ENCODE peak calls at places on chromosomes 2 and 18, in ten cellular contexts. One of them, this sample, is unnamed.

GRCh38 chr2:121103969-121104368 is 181.0 kb downstream of the TFCP2L1 start:
- DNase-seq in sigmoid colon: peak; percentile 28
- DNase-seq in SK-N-SH: no peak
- DNase-seq in prostate gland: no peak
- DNase-seq in HepG2: no peak
- DNase-seq in breast epithelium: no peak
- DNase-seq in GM23338: no peak
- DNase-seq in H1: no peak
- DNase-seq in HCT116: no peak
- DNase-seq in GM12892: no peak
- DNase-seq in this sample: no peak

GRCh38 chr2:36538345-36538744 is 59.6 kb downstream of the FEZ2 start:
- DNase-seq in sigmoid colon: peak; percentile 70
- DNase-seq in breast epithelium: no peak
- DNase-seq in GM12892: no peak
- DNase-seq in HCT116: no peak
- DNase-seq in HepG2: no peak
- DNase-seq in SK-N-SH: peak; percentile 33
- DNase-seq in GM23338: no peak
- DNase-seq in H1: no peak
- DNase-seq in prostate gland: no peak
- DNase-seq in this sample: no peak

GRCh38 chr2:41932241-41933034 is 115.4 kb upstream of the PKDCC start:
- DNase-seq in HCT116: no peak
- DNase-seq in HepG2: no peak
- DNase-seq in prostate gland: no peak
- DNase-seq in GM12892: no peak
- DNase-seq in SK-N-SH: peak; percentile 90
- DNase-seq in sigmoid colon: peak; percentile 82
- DNase-seq in breast epithelium: no peak
- DNase-seq in GM23338: no peak
- DNase-seq in H1: no peak
- DNase-seq in this sample: no peak

GRCh38 chr2:96510931-96511595 is 5.9 kb upstream of the NEURL3 start:
- DNase-seq in SK-N-SH: no peak
- DNase-seq in breast epithelium: peak; percentile 22
- DNase-seq in HepG2: no peak
- DNase-seq in prostate gland: no peak
- DNase-seq in H1: no peak
- DNase-seq in sigmoid colon: no peak
- DNase-seq in GM12892: no peak
- DNase-seq in HCT116: no peak
- DNase-seq in GM23338: no peak
- DNase-seq in this sample: no peak

GRCh38 chr2:16553222-16553621 is 112.4 kb downstream of the CYRIA start:
- DNase-seq in GM12892: no peak
- DNase-seq in HepG2: peak; percentile 40
- DNase-seq in GM23338: peak; percentile 77
- DNase-seq in sigmoid colon: no peak
- DNase-seq in H1: no peak
- DNase-seq in prostate gland: peak; percentile 21
- DNase-seq in HCT116: peak; percentile 32
- DNase-seq in breast epithelium: no peak
- DNase-seq in SK-N-SH: peak; percentile 28
- DNase-seq in this sample: no peak

GRCh38 chr18:79531926-79532689 is 136.4 kb downstream of the NFATC1 start:
- DNase-seq in breast epithelium: no peak
- DNase-seq in GM12892: no peak
- DNase-seq in sigmoid colon: peak; percentile 61
- DNase-seq in prostate gland: no peak
- DNase-seq in HCT116: no peak
- DNase-seq in SK-N-SH: no peak
- DNase-seq in GM23338: no peak
- DNase-seq in HepG2: no peak
- DNase-seq in H1: no peak
- DNase-seq in this sample: no peak

GRCh38 chr2:172864182-172864581 is 128.5 kb downstream of the RAPGEF4 start:
- DNase-seq in prostate gland: peak; percentile 57
- DNase-seq in GM23338: peak; percentile 82
- DNase-seq in HepG2: peak; percentile 13
- DNase-seq in H1: peak; percentile 43
- DNase-seq in SK-N-SH: no peak
- DNase-seq in GM12892: peak; percentile 14
- DNase-seq in sigmoid colon: peak; percentile 69
- DNase-seq in HCT116: peak; percentile 8
- DNase-seq in breast epithelium: peak; percentile 56
- DNase-seq in this sample: peak; percentile 9

GRCh38 chr2:54945401-54946219 is 104.6 kb downstream of the RTN4 start:
- DNase-seq in H1: no peak
- DNase-seq in GM12892: no peak
- DNase-seq in prostate gland: peak; percentile 90
- DNase-seq in breast epithelium: peak; percentile 79
- DNase-seq in HepG2: peak; percentile 45
- DNase-seq in HCT116: no peak
- DNase-seq in sigmoid colon: peak; percentile 85
- DNase-seq in SK-N-SH: no peak
- DNase-seq in GM23338: no peak
- DNase-seq in this sample: peak; percentile 42

DNA sequence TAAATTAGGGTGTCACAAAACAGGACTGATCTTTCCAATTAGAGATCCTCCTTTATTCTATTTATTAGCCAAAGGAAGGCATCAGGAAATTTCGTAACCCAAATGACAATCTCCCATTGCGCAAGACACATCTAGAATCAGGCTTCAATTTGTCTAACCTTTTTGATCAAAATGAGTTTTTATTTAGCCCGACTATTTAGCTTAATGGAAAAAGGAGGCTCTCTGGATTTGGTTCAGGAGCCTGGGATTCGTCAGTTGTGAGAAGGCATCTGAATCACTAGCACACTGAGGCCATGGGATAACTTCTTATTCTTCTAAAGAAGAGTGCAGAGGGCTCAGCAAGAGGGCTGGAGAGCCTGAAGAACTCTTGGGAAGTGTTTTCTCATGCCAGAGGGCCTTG is 332.1 kb upstream of the ETAA1 start:
- DNase-seq in prostate gland: no peak
- DNase-seq in GM23338: no peak
- DNase-seq in GM12892: no peak
- DNase-seq in HepG2: no peak
- DNase-seq in HCT116: no peak
- DNase-seq in SK-N-SH: no peak
- DNase-seq in breast epithelium: no peak
- DNase-seq in H1: no peak
- DNase-seq in sigmoid colon: peak; percentile 84
- DNase-seq in this sample: no peak
- TF ChIP-seq POLR2AphosphoS5 in prostate gland: no peak
- TF ChIP-seq POLR2AphosphoS5 in GM23338: no peak
- TF ChIP-seq POLR2AphosphoS5 in GM12892: no peak
- TF ChIP-seq POLR2AphosphoS5 in HepG2: no peak
- TF ChIP-seq POLR2AphosphoS5 in HCT116: no peak
- TF ChIP-seq POLR2AphosphoS5 in SK-N-SH: no peak
- TF ChIP-seq POLR2AphosphoS5 in breast epithelium: no peak
- TF ChIP-seq POLR2AphosphoS5 in H1: no peak
- TF ChIP-seq POLR2AphosphoS5 in sigmoid colon: peak; percentile 82
- TF ChIP-seq POLR2AphosphoS5 in this sample: no peak

GRCh38 chr2:231693956-231694355 is 14.4 kb upstream of the PTMA start:
- DNase-seq in GM12892: no peak
- DNase-seq in HepG2: no peak
- DNase-seq in SK-N-SH: no peak
- DNase-seq in H1: no peak
- DNase-seq in prostate gland: no peak
- DNase-seq in sigmoid colon: no peak
- DNase-seq in breast epithelium: no peak
- DNase-seq in HCT116: no peak
- DNase-seq in GM23338: no peak
- DNase-seq in this sample: no peak

GRCh38 chr2:231692847-231693246 is 15.5 kb upstream of the PTMA start:
- DNase-seq in GM12892: no peak
- DNase-seq in HCT116: no peak
- DNase-seq in breast epithelium: no peak
- DNase-seq in HepG2: no peak
- DNase-seq in SK-N-SH: no peak
- DNase-seq in GM23338: no peak
- DNase-seq in prostate gland: no peak
- DNase-seq in H1: no peak
- DNase-seq in sigmoid colon: no peak
- DNase-seq in this sample: no peak

GRCh38 chr2:231699006-231699405 is 9.3 kb upstream of the PTMA start:
- DNase-seq in SK-N-SH: no peak
- DNase-seq in sigmoid colon: peak; percentile 85
- DNase-seq in HCT116: no peak
- DNase-seq in GM23338: no peak
- DNase-seq in H1: no peak
- DNase-seq in breast epithelium: no peak
- DNase-seq in prostate gland: no peak
- DNase-seq in HepG2: no peak
- DNase-seq in GM12892: no peak
- DNase-seq in this sample: no peak

GRCh38 chr2:231691251-231691772 is 17.0 kb upstream of the PTMA start:
- DNase-seq in GM23338: peak; percentile 32
- DNase-seq in prostate gland: no peak
- DNase-seq in breast epithelium: no peak
- DNase-seq in HCT116: no peak
- DNase-seq in SK-N-SH: no peak
- DNase-seq in HepG2: no peak
- DNase-seq in sigmoid colon: no peak
- DNase-seq in GM12892: no peak
- DNase-seq in H1: no peak
- DNase-seq in this sample: no peak

DNA sequence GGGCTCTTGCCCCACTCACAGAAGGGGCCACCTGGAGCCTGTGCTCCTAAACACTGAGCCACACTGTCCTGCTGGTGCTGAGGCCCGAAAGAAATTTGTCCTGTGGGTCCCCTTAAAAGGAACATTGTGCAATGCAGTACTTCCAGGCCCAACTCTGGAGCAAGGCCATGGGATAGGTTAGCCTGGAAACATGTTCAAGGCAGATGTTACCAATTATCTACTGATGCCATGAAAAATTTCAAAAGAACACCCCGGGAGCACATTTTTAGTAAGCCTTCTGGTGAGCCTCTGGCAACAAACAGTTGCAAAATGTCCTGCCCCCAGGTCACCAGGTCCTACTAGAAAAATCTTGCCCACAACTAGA is 12.3 kb upstream of the PTMA start:
- DNase-seq in HepG2: no peak
- DNase-seq in HCT116: no peak
- DNase-seq in H1: no peak
- DNase-seq in SK-N-SH: no peak
- DNase-seq in breast epithelium: no peak
- DNase-seq in GM23338: no peak
- DNase-seq in GM12892: no peak
- DNase-seq in sigmoid colon: peak; percentile 88
- DNase-seq in prostate gland: no peak
- DNase-seq in this sample: no peak
- TF ChIP-seq POLR2AphosphoS5 in HepG2: no peak
- TF ChIP-seq POLR2AphosphoS5 in HCT116: no peak
- TF ChIP-seq POLR2AphosphoS5 in H1: no peak
- TF ChIP-seq POLR2AphosphoS5 in SK-N-SH: no peak
- TF ChIP-seq POLR2AphosphoS5 in breast epithelium: peak; percentile 46
- TF ChIP-seq POLR2AphosphoS5 in GM23338: no peak
- TF ChIP-seq POLR2AphosphoS5 in GM12892: no peak
- TF ChIP-seq POLR2AphosphoS5 in sigmoid colon: no peak
- TF ChIP-seq POLR2AphosphoS5 in prostate gland: peak; percentile 28
- TF ChIP-seq POLR2AphosphoS5 in this sample: no peak

GRCh38 chr18:49519041-49519971 is 32.3 kb upstream of the C18orf32 start:
- DNase-seq in SK-N-SH: no peak
- DNase-seq in GM23338: no peak
- DNase-seq in prostate gland: no peak
- DNase-seq in HCT116: no peak
- DNase-seq in breast epithelium: no peak
- DNase-seq in GM12892: no peak
- DNase-seq in sigmoid colon: peak; percentile 28
- DNase-seq in H1: no peak
- DNase-seq in HepG2: no peak
- DNase-seq in this sample: no peak

GRCh38 chr18:49517483-49517882 is 30.4 kb upstream of the C18orf32 start:
- DNase-seq in HepG2: no peak
- DNase-seq in GM12892: no peak
- DNase-seq in HCT116: no peak
- DNase-seq in breast epithelium: no peak
- DNase-seq in sigmoid colon: no peak
- DNase-seq in H1: no peak
- DNase-seq in GM23338: no peak
- DNase-seq in SK-N-SH: no peak
- DNase-seq in prostate gland: no peak
- DNase-seq in this sample: no peak

GRCh38 chr18:49510393-49511115 is 23.5 kb upstream of the C18orf32 start:
- DNase-seq in breast epithelium: no peak
- DNase-seq in GM12892: peak; percentile 19
- DNase-seq in H1: no peak
- DNase-seq in HepG2: no peak
- DNase-seq in prostate gland: peak; percentile 20
- DNase-seq in sigmoid colon: no peak
- DNase-seq in GM23338: peak; percentile 71
- DNase-seq in HCT116: peak; percentile 73
- DNase-seq in SK-N-SH: peak; percentile 69
- DNase-seq in this sample: peak; percentile 39

DNA sequence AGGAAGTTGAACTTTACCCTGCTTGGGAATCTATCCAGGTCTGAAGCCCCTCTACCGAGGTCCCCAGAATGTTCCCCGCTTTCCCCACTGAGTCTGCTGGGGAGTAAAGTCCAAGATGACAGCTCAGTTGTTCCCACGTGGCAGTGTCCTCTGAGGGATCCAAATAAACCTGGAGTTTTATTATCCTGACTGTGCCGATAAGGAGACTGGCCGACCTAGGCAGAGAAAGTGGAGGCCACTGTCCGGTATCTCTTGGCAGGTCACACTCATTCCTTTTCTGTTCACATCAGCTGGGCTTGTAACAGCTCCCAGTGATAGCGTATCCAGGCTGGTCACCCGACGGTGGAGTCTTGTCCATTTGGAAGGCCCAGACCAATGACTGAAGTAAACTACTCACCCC is 27.5 kb upstream of the C18orf32 start:
- DNase-seq in H1: no peak
- DNase-seq in HCT116: no peak
- DNase-seq in GM12892: no peak
- DNase-seq in HepG2: peak; percentile 45
- DNase-seq in breast epithelium: no peak
- DNase-seq in SK-N-SH: no peak
- DNase-seq in GM23338: no peak
- DNase-seq in prostate gland: no peak
- DNase-seq in sigmoid colon: no peak
- DNase-seq in this sample: no peak
- TF ChIP-seq POLR2AphosphoS5 in H1: no peak
- TF ChIP-seq POLR2AphosphoS5 in HCT116: no peak
- TF ChIP-seq POLR2AphosphoS5 in GM12892: no peak
- TF ChIP-seq POLR2AphosphoS5 in HepG2: no peak
- TF ChIP-seq POLR2AphosphoS5 in breast epithelium: no peak
- TF ChIP-seq POLR2AphosphoS5 in SK-N-SH: no peak
- TF ChIP-seq POLR2AphosphoS5 in GM23338: no peak
- TF ChIP-seq POLR2AphosphoS5 in prostate gland: no peak
- TF ChIP-seq POLR2AphosphoS5 in sigmoid colon: no peak
- TF ChIP-seq POLR2AphosphoS5 in this sample: no peak

GRCh38 chr2:68248806-68249205 is 3.5 kb downstream of the PPP3R1 start:
- DNase-seq in breast epithelium: no peak
- DNase-seq in sigmoid colon: no peak
- DNase-seq in HepG2: no peak
- DNase-seq in H1: no peak
- DNase-seq in prostate gland: no peak
- DNase-seq in GM23338: no peak
- DNase-seq in HCT116: no peak
- DNase-seq in GM12892: no peak
- DNase-seq in SK-N-SH: no peak
- DNase-seq in this sample: no peak

GRCh38 chr2:68250196-68250595 is 2.1 kb downstream of the PPP3R1 start:
- DNase-seq in sigmoid colon: no peak
- DNase-seq in SK-N-SH: no peak
- DNase-seq in GM12892: no peak
- DNase-seq in HCT116: no peak
- DNase-seq in GM23338: no peak
- DNase-seq in HepG2: no peak
- DNase-seq in prostate gland: no peak
- DNase-seq in breast epithelium: no peak
- DNase-seq in H1: no peak
- DNase-seq in this sample: no peak

GRCh38 chr2:68250652-68251186 is 1.6 kb downstream of the PPP3R1 start:
- DNase-seq in breast epithelium: no peak
- DNase-seq in GM12892: no peak
- DNase-seq in GM23338: no peak
- DNase-seq in sigmoid colon: no peak
- DNase-seq in SK-N-SH: no peak
- DNase-seq in H1: no peak
- DNase-seq in prostate gland: no peak
- DNase-seq in HCT116: no peak
- DNase-seq in HepG2: no peak
- DNase-seq in this sample: no peak

GRCh38 chr2:68245672-68246071 is 6.7 kb downstream of the PPP3R1 start:
- DNase-seq in sigmoid colon: no peak
- DNase-seq in GM23338: no peak
- DNase-seq in breast epithelium: no peak
- DNase-seq in GM12892: no peak
- DNase-seq in HepG2: no peak
- DNase-seq in HCT116: no peak
- DNase-seq in prostate gland: no peak
- DNase-seq in H1: no peak
- DNase-seq in SK-N-SH: no peak
- DNase-seq in this sample: no peak

GRCh38 chr2:68248361-68248760 is 4.0 kb downstream of the PPP3R1 start:
- DNase-seq in HCT116: no peak
- DNase-seq in sigmoid colon: no peak
- DNase-seq in breast epithelium: no peak
- DNase-seq in SK-N-SH: no peak
- DNase-seq in H1: no peak
- DNase-seq in GM12892: no peak
- DNase-seq in GM23338: no peak
- DNase-seq in HepG2: no peak
- DNase-seq in prostate gland: no peak
- DNase-seq in this sample: no peak
- TF ChIP-seq POLR2AphosphoS5 in HCT116: no peak
- TF ChIP-seq POLR2AphosphoS5 in sigmoid colon: no peak
- TF ChIP-seq POLR2AphosphoS5 in breast epithelium: no peak
- TF ChIP-seq POLR2AphosphoS5 in SK-N-SH: no peak
- TF ChIP-seq POLR2AphosphoS5 in H1: no peak
- TF ChIP-seq POLR2AphosphoS5 in GM12892: no peak
- TF ChIP-seq POLR2AphosphoS5 in GM23338: no peak
- TF ChIP-seq POLR2AphosphoS5 in HepG2: no peak
- TF ChIP-seq POLR2AphosphoS5 in prostate gland: no peak
- TF ChIP-seq POLR2AphosphoS5 in this sample: no peak

This sample was measured in GM12891.